ENCODE peak calls at places on chromosome 5, in six cellular contexts. I, P, J, W, N and Z are unnamed samples. For H3K36me3, the result is how much of the 10 kb centered on the place peaks cover.

GRCh38 chr5:96626956-96627355 is 35.2 kb upstream of the CAST start:
- DNase-seq in I (no peak), P (no peak), J (peak), W (no peak), N (no peak), Z (peak)

GRCh38 chr5:170434953-170435605 is 45.9 kb upstream of the KCNMB1 start:
- DNase-seq in I (peak), P (peak), J (peak), W (peak), N (no peak), Z (peak)

GRCh38 chr5:134026521-134027202 is 21.9 kb upstream of the VDAC1 start:
- DNase-seq in I (peak), P (peak), J (peak), W (peak), N (no peak), Z (peak)

GRCh38 chr5:42756630-42757601 is at the start of gene CCDC152:
- DNase-seq in I (no peak), P (no peak), J (peak), W (peak), N (no peak), Z (peak)

GRCh38 chr5:175638305-175638704 is 19.6 kb upstream of the HRH2 start:
- DNase-seq in I (no peak), P (no peak), J (no peak), W (no peak), N (no peak), Z (no peak)

GRCh38 chr5:14681236-14681752 is 16.8 kb downstream of the OTULIN start:
- DNase-seq in I (no peak), P (no peak), J (no peak), W (no peak), N (no peak), Z (no peak)

GRCh38 chr5:181185560-181185959 is 19.4 kb downstream of the TRIM7 start:
- DNase-seq in I (no peak), P (peak), J (no peak), W (no peak), N (no peak), Z (no peak)

GRCh38 chr5:76542887-76543690 is 80.1 kb downstream of the F2RL2 start:
- DNase-seq in I (no peak), P (peak), J (peak), W (peak), N (no peak), Z (no peak)

GRCh38 chr5:116574682-116575634 is at the start of gene SEMA6A:
- DNase-seq in I (peak), P (peak), J (peak), W (no peak), N (peak), Z (peak)

GRCh38 chr5:137666109-137666850 is 69.6 kb downstream of the KLHL3 start:
- DNase-seq in I (no peak), P (no peak), J (peak), W (peak), N (no peak), Z (peak)

GRCh38 chr5:99348597-99348996 is 419.8 kb upstream of the CHD1 start:
- DNase-seq in I (no peak), P (no peak), J (no peak), W (no peak), N (no peak), Z (no peak)

GRCh38 chr5:156402387-156402921 is 75.5 kb downstream of the SGCD start:
- DNase-seq in I (no peak), P (no peak), J (no peak), W (no peak), N (no peak), Z (no peak)

GRCh38 chr5:130337179-130337888 is 433.1 kb downstream of the CHSY3 start:
- DNase-seq in I (no peak), P (no peak), J (peak), W (no peak), N (no peak), Z (peak)

GRCh38 chr5:149724884-149725283 is 5.2 kb upstream of the PPARGC1B start:
- DNase-seq in I (no peak), P (no peak), J (no peak), W (no peak), N (no peak), Z (no peak)

GRCh38 chr5:96516631-96517071 is 83.6 kb upstream of the PCSK1 start:
- DNase-seq in I (no peak), P (no peak), J (peak), W (no peak), N (no peak), Z (no peak)

GRCh38 chr5:37930350-37930749 is 90.5 kb upstream of the GDNF start:
- DNase-seq in I (no peak), P (no peak), J (no peak), W (no peak), N (no peak), Z (no peak)

GRCh38 chr5:147558826-147559225 is 49.0 kb upstream of the DPYSL3 start:
- DNase-seq in I (no peak), P (no peak), J (peak), W (no peak), N (no peak), Z (peak)

GRCh38 chr5:141521244-141521781 is 32.4 kb downstream of the PCDHGC5 start:
- DNase-seq in I (peak), P (no peak), J (peak), W (no peak), N (peak), Z (peak)

GRCh38 chr5:124628251-124628650 is 118.2 kb downstream of the ZNF608 start:
- DNase-seq in I (no peak), P (no peak), J (peak), W (no peak), N (no peak), Z (no peak)

GRCh38 chr5:129245489-129245888 is 150.9 kb downstream of the ISOC1 start:
- DNase-seq in I (no peak), P (no peak), J (no peak), W (no peak), N (no peak), Z (no peak)

GRCh38 chr5:163609910-163610309 is 104.5 kb downstream of the MAT2B start:
- DNase-seq in I (no peak), P (no peak), J (no peak), W (no peak), N (no peak), Z (no peak)

GRCh38 chr5:176806137-176806536 is 4.2 kb upstream of the UNC5A start:
- DNase-seq in I (peak), P (no peak), J (peak), W (no peak), N (no peak), Z (peak)

GRCh38 chr5:14327624-14328023 is 184.5 kb downstream of the TRIO start:
- DNase-seq in I (no peak), P (no peak), J (no peak), W (no peak), N (no peak), Z (peak)

GRCh38 chr5:125412051-125412560 is 665.7 kb upstream of the ZNF608 start:
- DNase-seq in I (no peak), P (no peak), J (no peak), W (no peak), N (no peak), Z (peak)

GRCh38 chr5:169071-169727 is 22.1 kb upstream of the LRRC14B start:
- DNase-seq in I (no peak), P (peak), J (peak), W (no peak), N (peak), Z (peak)

GRCh38 chr5:87300744-87301143 is 33.1 kb downstream of the RASA1 start:
- DNase-seq in I (peak), P (no peak), J (peak), W (no peak), N (peak), Z (peak)

GRCh38 chr5:16179511-16179935 is at the start of gene MARCHF11:
- DNase-seq in I (no peak), P (no peak), J (no peak), W (no peak), N (no peak), Z (no peak)

GRCh38 chr5:15938961-15939360 is 240.6 kb downstream of the MARCHF11 start:
- DNase-seq in I (no peak), P (no peak), J (peak), W (no peak), N (no peak), Z (peak)

GRCh38 chr5:135398160-135398854 is 724 bp downstream of the MACROH2A1 start:
- DNase-seq in I (peak), P (peak), J (no peak), W (peak), N (no peak), Z (no peak)

GRCh38 chr5:117881426-117882230 is 1106.7 kb downstream of the DTWD2 start:
- DNase-seq in I (no peak), P (no peak), J (no peak), W (no peak), N (no peak), Z (no peak)

GRCh38 chr5:173741729-173742431 is 125.4 kb upstream of the BOD1 start:
- DNase-seq in I (no peak), P (no peak), J (no peak), W (no peak), N (no peak), Z (no peak)

GRCh38 chr5:154015071-154015693 is 23.5 kb downstream of the FAM114A2 start:
- DNase-seq in I (no peak), P (no peak), J (no peak), W (no peak), N (no peak), Z (no peak)

GRCh38 chr5:73031839-73032238 is 76.0 kb downstream of the FCHO2 start:
- DNase-seq in I (no peak), P (no peak), J (peak), W (no peak), N (peak), Z (peak)

GRCh38 chr5:94153736-94154450 is 412.5 kb upstream of the POU5F2 start:
- DNase-seq in I (no peak), P (no peak), J (peak), W (no peak), N (no peak), Z (no peak)

GRCh38 chr5:14851067-14851422 is 20.5 kb downstream of the ANKH start:
- DNase-seq in I (no peak), P (no peak), J (no peak), W (no peak), N (no peak), Z (no peak)

GRCh38 chr5:87829214-87829551 is 416.5 kb upstream of the CCNH start:
- DNase-seq in I (peak), P (no peak), J (no peak), W (no peak), N (no peak), Z (peak)

GRCh38 chr5:36877667-36878420 is 1.3 kb downstream of the NIPBL start:
- DNase-seq in I (no peak), P (no peak), J (peak), W (no peak), N (no peak), Z (peak)

GRCh38 chr5:1502046-1502736 is 21.6 kb downstream of the LPCAT1 start:
- DNase-seq in I (no peak), P (peak), J (no peak), W (peak), N (no peak), Z (no peak)
- H3K36me3 ChIP-seq in I (under half), P (under half), J (under half), W (under half), N (under half), Z (under half)

GRCh38 chr5:78638423-78638822 is 10.1 kb downstream of the LHFPL2 start:
- DNase-seq in I (peak), P (no peak), J (peak), W (no peak), N (peak), Z (peak)
- H3K4me3 ChIP-seq in I (no peak), P (no peak), J (no peak), W (no peak), N (no peak), Z (no peak)

GRCh38 chr5:178854284-178854683 is 5.5 kb upstream of the ZNF354B start:
- DNase-seq in I (no peak), P (no peak), J (no peak), W (no peak), N (no peak), Z (no peak)

GRCh38 chr5:178861627-178862026 is 1.9 kb downstream of the ZNF354B start:
- DNase-seq in I (no peak), P (no peak), J (no peak), W (no peak), N (no peak), Z (no peak)

GRCh38 chr5:178859625-178860521 is at the start of gene ZNF354B:
- DNase-seq in I (peak), P (peak), J (peak), W (peak), N (peak), Z (peak)
- TF ChIP-seq CTCF in I (peak), P (peak), J (peak), W (no peak), N (peak), Z (peak)

DNA sequence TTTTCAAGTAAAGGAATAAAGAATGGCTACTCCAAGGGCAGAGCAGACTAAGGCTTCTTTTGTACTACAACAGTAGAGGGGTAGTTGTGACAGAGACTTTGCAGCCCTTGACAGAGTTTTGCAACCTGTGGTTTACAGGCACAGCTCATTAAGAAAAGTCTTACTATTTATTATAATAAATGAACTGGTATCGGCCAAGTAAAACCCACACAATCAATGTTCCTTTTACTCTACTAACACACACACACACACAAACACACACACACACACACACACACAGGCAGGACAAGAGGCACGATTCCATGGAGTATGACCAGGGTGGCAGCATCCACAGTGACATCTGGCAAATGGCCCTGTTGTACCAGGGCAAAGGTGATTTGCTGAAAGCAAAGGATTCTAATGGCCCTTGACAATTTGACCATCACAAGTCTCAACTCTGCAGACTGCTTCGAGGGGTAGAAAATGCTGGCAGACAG is 59.1 kb upstream of the GOLPH3 start:
- DNase-seq in I (no peak), P (no peak), J (no peak), W (no peak), N (no peak), Z (no peak)
- H3K36me3 ChIP-seq in I (under half), P (under half), J (under half), W (under half), N (under half), Z (under half)

GRCh38 chr5:158013939-158014338 is 155.0 kb upstream of the CLINT1 start:
- DNase-seq in I (no peak), P (no peak), J (peak), W (no peak), N (no peak), Z (peak)

GRCh38 chr5:158014367-158014766 is 155.4 kb upstream of the CLINT1 start:
- DNase-seq in I (no peak), P (no peak), J (no peak), W (no peak), N (no peak), Z (no peak)

GRCh38 chr5:158013303-158013702 is 154.4 kb upstream of the CLINT1 start:
- DNase-seq in I (no peak), P (no peak), J (no peak), W (no peak), N (no peak), Z (no peak)

GRCh38 chr5:158010831-158011230 is 151.9 kb upstream of the CLINT1 start:
- DNase-seq in I (no peak), P (no peak), J (no peak), W (no peak), N (no peak), Z (no peak)

DNA sequence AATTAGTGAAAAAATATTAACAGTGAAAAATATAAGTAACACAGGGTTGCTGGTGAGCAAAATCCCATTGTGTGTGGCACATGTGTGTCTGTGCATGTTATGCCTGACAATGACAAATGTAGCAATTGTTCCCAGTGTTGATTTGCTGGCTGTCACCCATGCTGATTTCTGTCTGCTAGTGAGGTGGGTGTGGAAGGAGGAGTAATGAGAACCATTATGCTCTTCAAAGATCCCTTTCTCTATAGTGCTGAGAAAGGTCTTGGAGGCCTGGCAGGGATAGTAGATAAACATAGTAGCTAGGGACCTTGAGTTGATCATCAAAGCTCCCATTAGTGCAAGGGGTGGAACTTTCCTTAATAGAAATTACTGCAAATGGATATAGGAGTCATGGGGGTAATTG is 152.5 kb upstream of the CLINT1 start:
- DNase-seq in I (no peak), P (no peak), J (no peak), W (no peak), N (no peak), Z (no peak)
- H3K4me3 ChIP-seq in I (no peak), P (no peak), J (no peak), W (no peak), N (no peak), Z (no peak)

GRCh38 chr5:61744690-61745619 is 412.9 kb downstream of the ZSWIM6 start:
- DNase-seq in I (peak), P (no peak), J (no peak), W (no peak), N (no peak), Z (no peak)
- TF ChIP-seq CTCF in I (no peak), P (no peak), J (no peak), W (no peak), N (peak), Z (no peak)

DNA sequence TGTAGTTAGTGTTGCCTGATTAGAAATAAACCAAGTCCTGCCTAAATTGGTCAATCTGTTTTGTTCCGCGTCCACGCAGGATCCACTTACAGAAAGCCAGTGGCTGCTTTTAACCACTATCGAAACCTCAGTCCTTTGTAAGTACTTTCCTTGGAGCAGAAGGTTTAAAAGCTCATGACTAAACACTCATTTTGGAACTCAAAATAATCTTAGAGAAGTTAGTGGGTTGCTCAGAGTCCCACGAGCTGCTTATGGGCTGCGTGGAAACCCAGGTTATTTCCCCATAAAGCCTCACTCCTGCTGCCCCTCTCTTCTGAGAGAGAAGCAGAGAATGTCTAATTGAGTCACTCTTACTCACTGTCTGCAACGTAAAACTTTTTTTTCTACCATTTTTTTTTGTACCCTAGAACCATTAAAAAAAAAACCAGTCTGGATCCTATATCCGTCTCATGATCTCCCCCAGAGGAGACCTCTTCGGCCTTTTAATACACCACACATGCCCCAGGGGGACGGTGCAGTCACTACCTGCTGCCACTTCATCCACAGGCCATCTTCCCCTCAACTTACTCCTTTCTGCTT is 7.5 kb downstream of the BASP1 start:
- DNase-seq in I (no peak), P (no peak), J (peak), W (no peak), N (no peak), Z (peak)
- H3K36me3 ChIP-seq in I (under half), P (under half), J (under half), W (under half), N (half or more), Z (under half)

GRCh38 chr5:107887587-107887986 is 216.8 kb upstream of the EFNA5 start:
- DNase-seq in I (no peak), P (no peak), J (no peak), W (no peak), N (no peak), Z (no peak)
- H3K4me3 ChIP-seq in I (no peak), P (peak), J (no peak), W (no peak), N (no peak), Z (no peak)